ENCODE peak calls at places on chromosomes 12 and 14, in nine cellular contexts. W, T, K, R, A, L, F, N and G are unnamed samples. For H3K4me1, the result is how much of the 10 kb centered on the place peaks cover.

GRCh38 chr12:107242189-107242588 is 148.8 kb upstream of the CRY1 start:
- DNase-seq in T (peak), L (no peak), W (no peak), R (no peak), A (no peak), N (no peak), F (no peak), K (no peak), G (no peak)

GRCh38 chr12:22312336-22312735 is 22.2 kb downstream of the ST8SIA1 start:
- DNase-seq in L (peak), F (no peak), N (no peak), R (peak), K (no peak), T (peak), W (no peak), A (peak), G (no peak)

GRCh38 chr12:122861586-122861970 is 26.3 kb downstream of the HIP1R start:
- DNase-seq in T (no peak), A (no peak), W (no peak), F (no peak), R (no peak), N (no peak), K (no peak), L (peak), G (no peak)

GRCh38 chr14:99910337-99911268 is 117.4 kb downstream of the EML1 start:
- DNase-seq in K (no peak), R (peak), A (peak), L (no peak), F (no peak), W (no peak), T (peak), N (no peak), G (no peak)

GRCh38 chr12:4221157-4221556 is 52.4 kb upstream of the CCND2 start:
- DNase-seq in A (no peak), K (no peak), L (no peak), T (peak), N (no peak), R (no peak), W (no peak), F (no peak), G (no peak)

GRCh38 chr14:35531960-35532747 is 1.8 kb upstream of the INSM2 start:
- DNase-seq in A (no peak), N (no peak), K (no peak), W (no peak), R (no peak), L (no peak), F (no peak), T (no peak), G (no peak)

GRCh38 chr12:132294121-132295034 is 35.0 kb downstream of the GALNT9 start:
- DNase-seq in F (no peak), K (no peak), A (no peak), T (no peak), R (no peak), N (no peak), L (no peak), W (no peak), G (no peak)

GRCh38 chr12:128969480-128970055 is 116.3 kb downstream of the GLT1D1 start:
- DNase-seq in W (peak), N (no peak), F (no peak), K (no peak), A (peak), L (peak), R (no peak), T (no peak), G (no peak)

GRCh38 chr14:64683264-64683663 is 21.0 kb upstream of the PLEKHG3 start:
- DNase-seq in W (no peak), R (peak), F (peak), A (no peak), K (no peak), L (no peak), N (no peak), T (no peak), G (no peak)

GRCh38 chr14:69226178-69226577 is 33.8 kb upstream of the GALNT16 start:
- DNase-seq in W (no peak), N (no peak), L (no peak), F (no peak), A (no peak), R (no peak), T (no peak), K (no peak), G (no peak)

GRCh38 chr12:1800646-1801284 is 19.6 kb upstream of the LRTM2 start:
- DNase-seq in K (peak), R (peak), T (peak), F (no peak), A (peak), W (peak), N (peak), L (no peak), G (peak)

GRCh38 chr14:73710737-73711136 is 3.4 kb downstream of the PNMA1 start:
- DNase-seq in N (no peak), K (no peak), R (no peak), A (no peak), F (no peak), T (no peak), W (no peak), L (no peak), G (no peak)

GRCh38 chr14:61326847-61327246 is 5.5 kb downstream of the PRKCH start:
- DNase-seq in L (peak), W (peak), A (no peak), T (no peak), K (peak), N (peak), F (peak), R (no peak), G (peak)

GRCh38 chr12:111434680-111435338 is 29.1 kb downstream of the SH2B3 start:
- DNase-seq in T (peak), R (no peak), A (no peak), K (peak), N (peak), L (no peak), F (peak), W (peak), G (peak)
- TF ChIP-seq POLR2A in T (no peak), R (no peak), A (no peak), K (no peak), N (no peak), L (no peak), F (no peak), W (no peak), G (no peak)

GRCh38 chr14:81673930-81674329 is 140.3 kb upstream of the SEL1L start:
- DNase-seq in N (no peak), R (no peak), K (no peak), A (no peak), L (no peak), F (no peak), W (no peak), T (no peak), G (no peak)
- TF ChIP-seq CTCF in N (no peak), R (no peak), K (no peak), A (no peak), L (no peak), F (no peak), W (no peak), T (no peak), G (no peak)

DNA sequence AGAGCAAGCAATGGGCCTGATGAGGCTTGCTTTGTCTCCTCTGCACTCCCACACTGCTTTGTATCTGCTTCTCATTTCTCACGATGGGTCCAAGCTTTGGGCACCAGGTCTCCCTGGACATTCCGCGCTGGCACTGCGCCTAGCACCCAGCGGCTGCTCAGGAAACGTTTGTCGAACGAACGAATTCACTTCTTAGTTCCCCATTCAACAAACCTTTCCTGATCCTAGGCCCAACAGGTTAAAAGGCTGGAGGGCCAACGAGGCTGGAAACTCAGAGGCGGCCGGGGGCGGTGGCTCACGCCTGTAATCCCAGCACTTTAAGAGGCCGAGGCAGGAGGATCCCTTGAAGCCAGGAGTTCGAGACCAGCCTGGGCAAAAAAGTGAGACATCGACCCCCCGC is 1.0 kb upstream of the GLRX5 start:
- DNase-seq in W (no peak), K (no peak), N (no peak), R (no peak), A (no peak), L (no peak), T (no peak), F (no peak), G (no peak)
- H3K4me1 ChIP-seq in W (half or more), K (half or more), N (under half), R (under half), A (under half), L (under half), T (under half), F (under half), G (half or more)

DNA sequence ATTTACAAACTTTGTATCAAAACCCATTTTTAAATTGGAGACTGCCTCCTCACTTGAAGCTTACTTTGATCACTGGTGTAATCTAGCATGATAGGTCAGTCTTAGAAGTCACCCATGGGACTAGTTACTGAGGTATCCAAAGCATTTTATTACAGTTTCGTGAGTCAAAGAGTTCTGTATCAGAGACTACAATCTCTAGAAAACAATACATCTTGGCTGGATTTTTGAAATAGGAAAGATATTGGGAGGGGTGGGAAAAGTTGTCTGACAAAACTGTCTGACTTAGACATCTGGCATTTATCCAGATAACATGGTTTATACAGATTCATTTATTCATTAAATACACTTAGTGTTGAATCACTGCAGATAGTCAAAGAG is 173.5 kb upstream of the PDZRN4 start:
- DNase-seq in N (no peak), R (no peak), K (no peak), W (no peak), F (no peak), L (no peak), A (peak), T (peak), G (no peak)
- TF ChIP-seq POLR2A in N (no peak), R (no peak), K (no peak), W (no peak), F (no peak), L (no peak), A (no peak), T (no peak), G (no peak)